ENCODE peak calls at places on chromosomes 12 and 14, in six cellular contexts. S is activated naive CD4-positive, alpha-beta T cell treated with anti-CD3 and anti-CD28 coated beads for 36 hours; E is stimulated activated CD8-positive, alpha-beta memory T cell treated with anti-CD3 and anti-CD28 coated beads, Interleukin-2, amount 100 ng/mL, for 1 hour; M is breast epithelium; O is NCI-H1092; Y is Kasumi-1. C is an unnamed sample.

GRCh38 chr12:17928708-17929366 is 161.2 kb downstream of the RERGL start:
- DNase-seq in S (no peak), E (no peak), M (no peak), O (no peak), Y (no peak), C (no peak)

GRCh38 chr12:96981053-96981452 is 74.0 kb downstream of the NEDD1 start:
- DNase-seq in S (no peak), E (no peak), M (no peak), O (no peak), Y (no peak), C (no peak)

GRCh38 chr14:104149617-104150141 is 11.3 kb downstream of the KIF26A start:
- DNase-seq in S (peak), E (no peak), M (no peak), O (peak), Y (peak), C (no peak)

GRCh38 chr12:121804417-121805111 is 755 bp downstream of the SETD1B start:
- DNase-seq in S (peak), E (no peak), M (no peak), O (no peak), Y (peak), C (peak)

GRCh38 chr12:111405856-111406473 is at the start of gene SH2B3:
- DNase-seq in S (peak), E (peak), M (no peak), O (no peak), Y (no peak), C (peak)

GRCh38 chr14:24274101-24274543 is 2.7 kb upstream of the RABGGTA start:
- DNase-seq in S (peak), E (no peak), M (no peak), O (no peak), Y (peak), C (peak)

GRCh38 chr14:64293976-64294671 is at the start of gene ESR2:
- DNase-seq in S (peak), E (peak), M (no peak), O (peak), Y (peak), C (peak)

GRCh38 chr14:30518867-30519266 is 40.1 kb upstream of the G2E3 start:
- DNase-seq in S (no peak), E (no peak), M (no peak), O (peak), Y (no peak), C (no peak)

GRCh38 chr12:101407054-101407437 is 526 bp downstream of the ARL1 start:
- DNase-seq in S (peak), E (no peak), M (no peak), O (no peak), Y (no peak), C (peak)

GRCh38 chr14:49946320-49947141 is 53.6 kb downstream of the ARF6 start:
- DNase-seq in S (peak), E (no peak), M (no peak), O (peak), Y (no peak), C (peak)

GRCh38 chr12:16763901-16764300 is 157.9 kb upstream of the LMO3 start:
- DNase-seq in S (no peak), E (no peak), M (no peak), O (no peak), Y (no peak), C (no peak)

GRCh38 chr14:24940213-24940783 is 109.6 kb downstream of the STXBP6 start:
- DNase-seq in S (no peak), E (no peak), M (no peak), O (no peak), Y (no peak), C (no peak)

GRCh38 chr12:10673660-10674384 is at the start of gene STYK1:
- DNase-seq in S (peak), E (peak), M (peak), O (peak), Y (peak), C (peak)

GRCh38 chr12:121812921-121813896 is 9.4 kb downstream of the SETD1B start:
- DNase-seq in S (no peak), E (no peak), M (no peak), O (no peak), Y (no peak), C (no peak)

GRCh38 chr12:67269632-67270578 is 747 bp downstream of the CAND1 start:
- DNase-seq in S (peak), E (peak), M (peak), O (peak), Y (peak), C (peak)

GRCh38 chr14:61470954-61471279 is 149.5 kb downstream of the PRKCH start:
- DNase-seq in S (no peak), E (no peak), M (no peak), O (no peak), Y (peak), C (no peak)

GRCh38 chr12:49244161-49244560 is 20.7 kb upstream of the TUBA1C start:
- DNase-seq in S (no peak), E (no peak), M (no peak), O (no peak), Y (peak), C (no peak)

GRCh38 chr12:12870454-12870853 is 20.9 kb upstream of the GPRC5A start:
- DNase-seq in S (no peak), E (no peak), M (no peak), O (no peak), Y (no peak), C (no peak)

GRCh38 chr14:77033622-77034521 is 5.4 kb upstream of the IRF2BPL start:
- DNase-seq in S (peak), E (peak), M (no peak), O (peak), Y (peak), C (peak)

GRCh38 chr14:99268776-99269510 is 3.1 kb downstream of the BCL11B start:
- DNase-seq in S (peak), E (no peak), M (no peak), O (peak), Y (no peak), C (no peak)

GRCh38 chr12:61188801-61189595 is 1071.2 kb upstream of the USP15 start:
- DNase-seq in S (no peak), E (no peak), M (no peak), O (no peak), Y (no peak), C (no peak)

GRCh38 chr14:64234877-64235651 is 59.1 kb downstream of the ESR2 start:
- DNase-seq in S (no peak), E (no peak), M (peak), O (no peak), Y (no peak), C (no peak)

GRCh38 chr12:117518594-117519270 is 157.3 kb upstream of the NOS1 start:
- DNase-seq in S (no peak), E (no peak), M (peak), O (no peak), Y (no peak), C (no peak)

GRCh38 chr12:22459872-22460490 is 84.4 kb downstream of the C2CD5 start:
- DNase-seq in S (no peak), E (no peak), M (no peak), O (peak), Y (peak), C (no peak)

C was measured in activated CD8-positive, alpha-beta T cell treated with anti-CD3 and anti-CD28 coated beads, Interleukin-2, amount 10 ng/mL, durations not matched to agents 7 days and 5 days.